ENCODE peak calls at places on chromosome 17, in six cellular contexts. One of them, this sample, is unnamed. For H3K36me3 and H3K9me3, the result is how much of the 10 kb centered on the place peaks cover.

GRCh38 chr17:38320482-38320881 is 23.3 kb downstream of the GPR179 start:
- DNase-seq in mucosa of descending colon: no peak
- DNase-seq in aorta: no peak
- DNase-seq in GM23248: no peak
- DNase-seq in CD8-positive, alpha-beta T cell: no peak
- DNase-seq in fibroblast of lung: no peak
- DNase-seq in this sample: no peak

GRCh38 chr17:82217530-82218204 is 5.0 kb upstream of the CCDC57 start:
- DNase-seq in fibroblast of lung: peak
- DNase-seq in CD8-positive, alpha-beta T cell: no peak
- DNase-seq in GM23248: peak
- DNase-seq in mucosa of descending colon: peak
- DNase-seq in aorta: peak
- DNase-seq in this sample: no peak

GRCh38 chr17:46818319-46818928 is at the start of gene WNT3:
- DNase-seq in mucosa of descending colon: no peak
- DNase-seq in GM23248: no peak
- DNase-seq in fibroblast of lung: no peak
- DNase-seq in aorta: no peak
- DNase-seq in CD8-positive, alpha-beta T cell: no peak
- DNase-seq in this sample: peak

GRCh38 chr17:41717408-41718286 is 5.5 kb downstream of the GAST start:
- DNase-seq in aorta: no peak
- DNase-seq in fibroblast of lung: no peak
- DNase-seq in GM23248: peak
- DNase-seq in mucosa of descending colon: no peak
- DNase-seq in CD8-positive, alpha-beta T cell: no peak
- DNase-seq in this sample: no peak

GRCh38 chr17:19716108-19717030 is at the start of gene SLC47A2:
- DNase-seq in aorta: no peak
- DNase-seq in CD8-positive, alpha-beta T cell: no peak
- DNase-seq in mucosa of descending colon: no peak
- DNase-seq in fibroblast of lung: no peak
- DNase-seq in GM23248: no peak
- DNase-seq in this sample: no peak

GRCh38 chr17:7280519-7281073 is 922 bp upstream of the SLC2A4 start:
- DNase-seq in aorta: peak
- DNase-seq in GM23248: peak
- DNase-seq in fibroblast of lung: peak
- DNase-seq in mucosa of descending colon: peak
- DNase-seq in CD8-positive, alpha-beta T cell: peak
- DNase-seq in this sample: peak

GRCh38 chr17:83099570-83100181 is 20.3 kb downstream of the METRNL start:
- DNase-seq in aorta: peak
- DNase-seq in CD8-positive, alpha-beta T cell: no peak
- DNase-seq in mucosa of descending colon: peak
- DNase-seq in fibroblast of lung: peak
- DNase-seq in GM23248: peak
- DNase-seq in this sample: peak

GRCh38 chr17:53336281-53336680 is 486.4 kb upstream of the KIF2B start:
- DNase-seq in CD8-positive, alpha-beta T cell: no peak
- DNase-seq in aorta: no peak
- DNase-seq in mucosa of descending colon: no peak
- DNase-seq in GM23248: no peak
- DNase-seq in fibroblast of lung: no peak
- DNase-seq in this sample: no peak

GRCh38 chr17:45282683-45283644 is 21.1 kb upstream of the SPATA32 start:
- DNase-seq in GM23248: peak
- DNase-seq in fibroblast of lung: peak
- DNase-seq in mucosa of descending colon: peak
- DNase-seq in CD8-positive, alpha-beta T cell: no peak
- DNase-seq in aorta: peak
- DNase-seq in this sample: no peak

GRCh38 chr17:1643999-1644492 is 1.5 kb downstream of the SCARF1 start:
- DNase-seq in fibroblast of lung: no peak
- DNase-seq in mucosa of descending colon: no peak
- DNase-seq in GM23248: no peak
- DNase-seq in CD8-positive, alpha-beta T cell: no peak
- DNase-seq in aorta: no peak
- DNase-seq in this sample: no peak

GRCh38 chr17:43932923-43933322 is 9.4 kb downstream of the PPY start:
- DNase-seq in mucosa of descending colon: no peak
- DNase-seq in CD8-positive, alpha-beta T cell: no peak
- DNase-seq in aorta: no peak
- DNase-seq in fibroblast of lung: no peak
- DNase-seq in GM23248: no peak
- DNase-seq in this sample: no peak

GRCh38 chr17:39740357-39741111 is 2.8 kb downstream of the GRB7 start:
- DNase-seq in mucosa of descending colon: peak
- DNase-seq in aorta: peak
- DNase-seq in CD8-positive, alpha-beta T cell: no peak
- DNase-seq in fibroblast of lung: peak
- DNase-seq in GM23248: peak
- DNase-seq in this sample: peak

GRCh38 chr17:1201132-1201702 is 21.4 kb upstream of the ABR start:
- DNase-seq in fibroblast of lung: no peak
- DNase-seq in aorta: no peak
- DNase-seq in CD8-positive, alpha-beta T cell: peak
- DNase-seq in GM23248: no peak
- DNase-seq in mucosa of descending colon: peak
- DNase-seq in this sample: peak

DNA sequence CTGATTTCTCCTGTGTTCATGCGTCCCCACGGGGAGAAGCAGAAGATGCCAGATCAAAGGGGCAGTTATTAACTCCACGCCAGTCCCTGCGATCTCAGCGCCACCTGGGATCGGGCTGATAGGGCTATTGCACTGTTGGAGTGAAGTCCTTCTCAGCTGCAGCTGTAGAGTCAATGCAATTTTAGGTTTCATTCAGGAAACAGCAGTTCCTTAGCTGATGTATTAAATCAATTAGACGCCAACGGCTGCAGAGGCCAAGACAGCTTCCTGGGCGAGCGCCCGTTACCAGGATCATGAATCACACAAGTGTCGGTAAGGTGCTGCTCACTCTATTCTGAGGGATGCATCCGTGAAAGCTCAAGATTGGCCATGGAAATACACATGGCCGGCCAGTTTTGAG is 19.1 kb upstream of the CACNG4 start:
- DNase-seq in GM23248: peak
- DNase-seq in CD8-positive, alpha-beta T cell: no peak
- DNase-seq in fibroblast of lung: peak
- DNase-seq in mucosa of descending colon: no peak
- DNase-seq in aorta: no peak
- DNase-seq in this sample: no peak
- H3K4me3 ChIP-seq in GM23248: no peak
- H3K4me3 ChIP-seq in CD8-positive, alpha-beta T cell: no peak
- H3K4me3 ChIP-seq in fibroblast of lung: no peak
- H3K4me3 ChIP-seq in mucosa of descending colon: no peak
- H3K4me3 ChIP-seq in aorta: no peak
- H3K4me3 ChIP-seq in this sample: no peak

GRCh38 chr17:8459109-8459508 is 23.4 kb downstream of the NDEL1 start:
- DNase-seq in mucosa of descending colon: no peak
- DNase-seq in CD8-positive, alpha-beta T cell: no peak
- DNase-seq in aorta: no peak
- DNase-seq in GM23248: no peak
- DNase-seq in fibroblast of lung: no peak
- DNase-seq in this sample: no peak

GRCh38 chr17:8453326-8453725 is 17.6 kb downstream of the NDEL1 start:
- DNase-seq in CD8-positive, alpha-beta T cell: no peak
- DNase-seq in aorta: no peak
- DNase-seq in mucosa of descending colon: no peak
- DNase-seq in GM23248: no peak
- DNase-seq in fibroblast of lung: no peak
- DNase-seq in this sample: no peak

GRCh38 chr17:8455660-8456059 is 20.0 kb downstream of the NDEL1 start:
- DNase-seq in aorta: no peak
- DNase-seq in mucosa of descending colon: no peak
- DNase-seq in CD8-positive, alpha-beta T cell: no peak
- DNase-seq in GM23248: no peak
- DNase-seq in fibroblast of lung: no peak
- DNase-seq in this sample: no peak

GRCh38 chr17:8462564-8462963 is 26.9 kb downstream of the NDEL1 start:
- DNase-seq in GM23248: no peak
- DNase-seq in aorta: no peak
- DNase-seq in mucosa of descending colon: no peak
- DNase-seq in fibroblast of lung: no peak
- DNase-seq in CD8-positive, alpha-beta T cell: no peak
- DNase-seq in this sample: no peak

GRCh38 chr17:8458128-8458527 is 22.4 kb downstream of the NDEL1 start:
- DNase-seq in fibroblast of lung: no peak
- DNase-seq in GM23248: no peak
- DNase-seq in CD8-positive, alpha-beta T cell: no peak
- DNase-seq in aorta: no peak
- DNase-seq in mucosa of descending colon: no peak
- DNase-seq in this sample: no peak
- H3K36me3 ChIP-seq in fibroblast of lung: under half
- H3K36me3 ChIP-seq in GM23248: half or more
- H3K36me3 ChIP-seq in CD8-positive, alpha-beta T cell: half or more
- H3K36me3 ChIP-seq in aorta: under half
- H3K36me3 ChIP-seq in mucosa of descending colon: under half
- H3K36me3 ChIP-seq in this sample: half or more

DNA sequence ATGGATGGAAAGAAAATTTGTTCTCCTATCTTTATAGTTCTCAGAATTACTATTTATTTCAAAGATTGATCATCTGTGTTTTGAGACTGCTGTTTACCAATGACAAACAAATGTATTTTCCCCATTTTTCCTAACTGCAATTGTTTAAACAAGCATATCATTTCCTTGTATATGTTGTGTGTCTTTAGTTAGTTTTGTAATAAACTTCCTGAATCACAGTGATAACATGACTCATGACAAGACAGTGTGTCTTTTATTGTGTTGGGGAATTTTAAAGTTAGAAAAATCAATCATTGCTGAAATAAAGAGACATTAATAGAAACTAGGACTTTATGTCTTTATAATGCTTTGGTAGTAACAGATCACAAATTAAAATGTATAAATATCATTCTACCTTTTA is 348.5 kb downstream of the KCNJ2 start:
- DNase-seq in GM23248: no peak
- DNase-seq in CD8-positive, alpha-beta T cell: no peak
- DNase-seq in fibroblast of lung: no peak
- DNase-seq in aorta: no peak
- DNase-seq in mucosa of descending colon: no peak
- DNase-seq in this sample: no peak
- H3K9me3 ChIP-seq in GM23248: under half
- H3K9me3 ChIP-seq in CD8-positive, alpha-beta T cell: under half
- H3K9me3 ChIP-seq in fibroblast of lung: under half
- H3K9me3 ChIP-seq in aorta: under half
- H3K9me3 ChIP-seq in mucosa of descending colon: under half
- H3K9me3 ChIP-seq in this sample: under half

DNA sequence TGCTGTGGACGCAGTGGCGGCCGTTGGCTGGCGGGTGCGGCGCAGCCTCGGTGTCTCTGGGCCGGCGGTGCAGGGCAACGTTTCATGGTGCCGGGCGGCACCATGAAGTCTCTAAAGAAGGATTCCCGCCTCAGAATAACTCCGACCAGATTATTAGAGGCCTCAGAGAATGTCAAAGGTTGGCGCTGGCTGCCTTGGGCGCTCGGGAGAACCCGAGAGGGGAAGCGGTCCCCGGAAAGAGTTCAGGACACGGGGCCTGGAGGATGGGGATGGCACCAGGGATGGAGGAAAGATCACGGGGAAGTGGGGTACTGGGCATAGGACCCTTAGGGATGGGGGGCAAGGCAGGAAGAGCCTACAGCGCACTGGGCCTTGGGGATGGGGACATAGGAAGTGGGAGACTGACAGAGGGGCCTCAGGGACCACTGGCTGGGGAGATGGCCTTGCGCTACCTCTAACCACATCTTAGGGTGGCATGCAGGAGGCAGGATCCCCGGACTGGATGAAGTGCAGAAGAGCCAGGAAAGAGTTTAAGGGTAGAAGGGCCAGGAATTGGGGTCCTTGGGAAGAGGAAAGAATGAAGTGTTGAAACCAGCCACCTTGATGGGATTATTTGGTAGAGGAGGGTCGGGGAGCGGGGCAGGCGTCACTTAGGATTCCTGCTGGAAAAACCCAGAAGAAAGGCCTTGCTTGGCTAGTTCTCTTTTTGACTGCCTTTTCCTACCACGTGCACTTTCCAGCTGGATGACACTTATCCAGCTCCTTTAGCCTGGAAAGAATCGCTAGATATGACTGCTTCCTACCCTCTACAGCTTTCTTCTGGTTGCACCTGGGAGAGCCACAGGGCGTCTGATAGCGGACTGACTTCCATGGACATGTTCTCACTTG is 578 bp downstream of the MYCBPAP start:
- DNase-seq in CD8-positive, alpha-beta T cell: no peak
- DNase-seq in GM23248: peak
- DNase-seq in aorta: no peak
- DNase-seq in mucosa of descending colon: peak
- DNase-seq in fibroblast of lung: no peak
- DNase-seq in this sample: no peak
- H3K4me3 ChIP-seq in CD8-positive, alpha-beta T cell: peak
- H3K4me3 ChIP-seq in GM23248: peak
- H3K4me3 ChIP-seq in aorta: peak
- H3K4me3 ChIP-seq in mucosa of descending colon: peak
- H3K4me3 ChIP-seq in fibroblast of lung: peak
- H3K4me3 ChIP-seq in this sample: peak

GRCh38 chr17:2672026-2672425 is 39.5 kb downstream of the CLUH start:
- DNase-seq in mucosa of descending colon: no peak
- DNase-seq in aorta: no peak
- DNase-seq in GM23248: no peak
- DNase-seq in CD8-positive, alpha-beta T cell: no peak
- DNase-seq in fibroblast of lung: no peak
- DNase-seq in this sample: no peak
- H3K36me3 ChIP-seq in mucosa of descending colon: under half
- H3K36me3 ChIP-seq in aorta: under half
- H3K36me3 ChIP-seq in GM23248: half or more
- H3K36me3 ChIP-seq in CD8-positive, alpha-beta T cell: under half
- H3K36me3 ChIP-seq in fibroblast of lung: under half
- H3K36me3 ChIP-seq in this sample: half or more

DNA sequence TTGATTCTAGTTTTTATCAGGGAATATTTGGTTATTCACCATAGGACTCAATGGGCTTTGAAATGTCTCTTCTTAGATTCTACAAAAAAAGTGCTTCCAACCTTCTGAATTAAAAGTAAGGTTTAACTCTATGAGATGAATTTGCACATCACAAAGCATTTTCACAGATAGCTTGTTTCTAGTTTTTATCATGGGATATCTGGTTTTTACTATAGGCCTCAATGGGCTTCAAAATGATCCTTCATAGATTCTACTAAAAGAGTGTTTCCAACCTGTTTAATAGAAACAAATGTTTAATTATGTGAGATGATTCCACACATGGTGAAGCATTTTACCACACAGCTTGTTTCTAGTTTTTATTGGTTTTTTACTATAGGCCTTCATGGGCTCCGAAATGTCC is 560.7 kb downstream of the KCNJ18 start:
- DNase-seq in GM23248: no peak
- DNase-seq in CD8-positive, alpha-beta T cell: no peak
- DNase-seq in fibroblast of lung: no peak
- DNase-seq in mucosa of descending colon: no peak
- DNase-seq in aorta: no peak
- DNase-seq in this sample: no peak
- H3K9me3 ChIP-seq in GM23248: under half
- H3K9me3 ChIP-seq in CD8-positive, alpha-beta T cell: under half
- H3K9me3 ChIP-seq in fibroblast of lung: under half
- H3K9me3 ChIP-seq in mucosa of descending colon: half or more
- H3K9me3 ChIP-seq in aorta: under half
- H3K9me3 ChIP-seq in this sample: under half